ENCODE peak calls at places on chromosome 10, in seven cellular contexts. M is B cell; L is IMR-90; K is CD8-positive, alpha-beta T cell; Z is kidney epithelial cell; Q is GM23338; U is HCT116. J is an unnamed sample.

GRCh38 chr10:132293416-132294195 is 14.1 kb downstream of the STK32C start:
- DNase-seq in M (no peak), L (no peak), K (no peak), Z (no peak), Q (no peak), U (no peak), J (no peak)

GRCh38 chr10:34547283-34547682 is 267.8 kb downstream of the PARD3 start:
- DNase-seq in M (no peak), L (peak; percentile 46), K (no peak), Z (no peak), Q (no peak), U (no peak), J (no peak)

GRCh38 chr10:28935061-28935460 is 257.7 kb downstream of the BAMBI start:
- DNase-seq in M (no peak), L (no peak), K (no peak), Z (no peak), Q (no peak), U (no peak), J (no peak)

GRCh38 chr10:19412531-19412930 is 363.9 kb downstream of the MALRD1 start:
- DNase-seq in M (no peak), L (peak; percentile 45), K (no peak), Z (peak; percentile 4), Q (peak; percentile 79), U (no peak), J (peak; percentile 7)

GRCh38 chr10:119634219-119634544 is 17.0 kb upstream of the BAG3 start:
- DNase-seq in M (no peak), L (no peak), K (no peak), Z (no peak), Q (no peak), U (no peak), J (no peak)

GRCh38 chr10:131068760-131069159 is 242.8 kb downstream of the TCERG1L start:
- DNase-seq in M (no peak), L (no peak), K (no peak), Z (no peak), Q (peak; percentile 6), U (no peak), J (no peak)

GRCh38 chr10:132464256-132465192 is 67.5 kb downstream of the PWWP2B start:
- DNase-seq in M (no peak), L (no peak), K (no peak), Z (no peak), Q (no peak), U (no peak), J (no peak)

GRCh38 chr10:46019541-46020343 is 10.7 kb downstream of the NCOA4 start:
- DNase-seq in M (peak; percentile 26), L (no peak), K (no peak), Z (no peak), Q (peak; percentile 20), U (no peak), J (no peak)

GRCh38 chr10:129131439-129132122 is 335.5 kb upstream of the MGMT start:
- DNase-seq in M (no peak), L (no peak), K (no peak), Z (no peak), Q (no peak), U (no peak), J (no peak)

GRCh38 chr10:51397695-51398094 is 301.7 kb downstream of the CSTF2T start:
- DNase-seq in M (no peak), L (peak; percentile 84), K (no peak), Z (peak; percentile 56), Q (no peak), U (no peak), J (no peak)

GRCh38 chr10:78904196-78904595 is 164.6 kb upstream of the ZMIZ1 start:
- DNase-seq in M (no peak), L (no peak), K (no peak), Z (no peak), Q (no peak), U (no peak), J (no peak)

DNA sequence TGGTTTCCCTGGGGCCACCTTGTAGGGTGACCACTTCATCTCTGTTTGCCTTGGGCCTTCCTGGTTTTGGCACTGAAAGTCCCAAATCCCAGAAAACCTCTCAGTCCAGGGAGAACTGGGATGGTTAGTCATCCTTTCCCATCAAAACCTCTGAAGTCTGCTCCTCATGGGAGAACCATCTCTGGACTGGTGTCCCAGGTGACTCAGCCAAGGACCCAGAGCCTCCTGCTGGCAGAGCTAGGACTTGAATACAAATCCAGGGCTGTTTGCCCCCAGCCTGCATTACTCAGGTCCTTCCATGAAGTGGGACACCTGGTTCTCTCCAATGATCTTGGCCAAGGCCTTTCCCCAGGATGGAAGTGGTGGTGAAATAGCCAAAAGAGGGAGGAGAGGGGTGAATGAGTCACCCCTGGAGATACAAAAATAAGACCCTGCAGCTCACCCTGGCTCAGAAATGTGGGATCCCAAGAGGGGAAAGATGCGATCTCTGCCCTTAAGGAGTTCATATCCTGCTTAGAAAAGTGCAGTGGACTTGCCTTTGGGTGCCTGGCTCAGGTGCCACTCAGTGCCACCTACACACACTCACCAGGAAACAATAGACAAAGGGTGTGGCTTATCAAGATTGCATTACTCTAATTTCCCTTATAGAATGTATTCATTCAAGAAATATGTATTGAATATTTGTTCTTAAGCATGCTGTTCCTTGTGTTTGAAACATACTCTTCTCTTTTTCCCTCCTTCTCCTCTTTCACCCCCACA is 22.0 kb downstream of the ADRA2A start:
- DNase-seq in M (peak; percentile 7), L (no peak), K (no peak), Z (no peak), Q (no peak), U (peak; percentile 19), J (no peak)
- TF ChIP-seq CTCF in M (no peak), L (peak; percentile 10), K (no peak), Z (no peak), Q (no peak), U (peak; percentile 46), J (no peak)

DNA sequence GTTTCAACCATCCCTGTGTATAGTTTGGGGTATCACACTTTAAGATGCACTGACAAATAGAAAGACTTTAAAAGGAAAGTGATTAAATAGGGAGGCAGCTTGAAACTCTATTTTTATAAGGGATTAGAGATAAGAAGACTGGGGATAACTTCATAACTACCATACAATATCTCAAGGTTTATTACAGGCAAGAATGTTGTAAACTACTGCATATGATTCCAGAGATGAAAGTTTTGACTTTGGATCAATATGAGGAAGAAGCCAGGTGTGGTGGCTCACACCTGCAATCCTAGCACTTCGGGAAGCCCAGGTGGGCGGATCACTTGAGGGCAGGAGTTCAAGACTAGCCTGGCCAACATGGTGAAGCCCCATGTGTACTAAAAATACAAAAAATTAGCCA is 96.1 kb downstream of the DNAJC1 start:
- DNase-seq in M (no peak), L (no peak), K (no peak), Z (no peak), Q (no peak), U (no peak), J (no peak)
- TF ChIP-seq CTCF in M (no peak), L (no peak), K (no peak), Z (no peak), Q (no peak), U (no peak), J (no peak)

DNA sequence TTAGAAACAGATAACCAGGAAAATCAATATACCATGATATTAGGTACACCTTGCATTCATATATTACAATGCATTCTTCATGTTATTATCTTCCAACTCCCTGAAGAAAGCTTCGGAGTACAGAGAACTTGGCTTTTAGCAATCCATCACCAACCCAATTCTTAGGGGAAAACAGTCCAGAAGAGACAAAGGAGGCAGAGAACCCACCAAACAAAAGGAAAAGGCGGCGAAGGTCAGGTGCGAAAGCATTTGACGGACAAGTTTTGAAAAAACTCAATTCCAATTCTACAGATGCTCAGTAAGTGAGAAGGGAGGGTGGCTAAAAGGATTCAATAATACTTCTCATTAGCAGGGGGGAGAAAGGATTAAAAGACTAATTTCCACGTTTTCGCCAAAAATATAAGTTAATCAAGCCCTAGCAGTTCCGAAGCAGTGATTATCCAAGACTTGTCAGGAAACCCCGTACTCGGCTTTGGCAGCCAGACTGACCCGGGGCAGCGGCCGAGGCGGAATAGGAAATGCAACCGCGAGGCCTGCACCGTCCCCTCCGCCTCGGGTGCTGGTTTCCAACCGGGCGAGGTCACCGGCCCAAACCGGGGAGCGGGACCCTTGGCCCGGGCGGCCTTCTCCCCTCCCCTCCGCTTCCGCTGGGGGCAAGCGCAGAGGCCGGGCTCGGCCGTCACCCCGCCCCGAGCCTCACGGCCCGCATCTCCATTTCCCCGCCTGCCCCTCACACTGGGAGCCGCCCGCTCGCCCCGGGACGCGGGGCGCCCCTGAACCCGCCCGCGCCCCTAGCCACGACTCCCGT is 747 bp downstream of the GDI2 start:
- DNase-seq in M (no peak), L (no peak), K (peak; percentile 7), Z (no peak), Q (peak; percentile 59), U (no peak), J (no peak)
- TF ChIP-seq CTCF in M (no peak), L (no peak), K (no peak), Z (no peak), Q (no peak), U (no peak), J (no peak)

DNA sequence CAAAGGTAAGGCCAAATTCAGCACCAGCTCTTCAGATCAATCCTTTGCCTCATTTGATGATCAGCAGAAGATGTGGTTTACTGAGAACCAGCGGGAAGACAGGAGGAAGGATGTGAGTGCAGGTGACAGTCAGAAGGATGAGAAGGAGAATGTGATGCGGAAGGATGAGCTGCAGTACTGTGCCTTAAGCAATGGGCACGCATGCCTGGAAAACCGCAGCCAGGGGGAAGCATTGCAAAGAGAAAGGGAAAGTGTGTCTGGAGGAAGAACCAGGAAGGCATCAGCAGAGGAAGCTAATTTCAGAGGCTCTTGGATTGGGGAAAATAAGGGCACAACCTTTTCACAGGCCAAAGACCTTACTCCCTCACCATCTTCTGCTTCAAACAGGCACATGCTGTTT is 25.7 kb downstream of the C10orf71 start:
- DNase-seq in M (no peak), L (no peak), K (no peak), Z (no peak), Q (peak; percentile 57), U (no peak), J (no peak)
- TF ChIP-seq CTCF in M (no peak), L (no peak), K (no peak), Z (no peak), Q (peak; percentile 77), U (peak; percentile 17), J (peak; percentile 13)

GRCh38 chr10:65112573-65112972 is 1591.4 kb downstream of the REEP3 start:
- DNase-seq in M (no peak), L (no peak), K (no peak), Z (no peak), Q (no peak), U (no peak), J (no peak)
- TF ChIP-seq CTCF in M (no peak), L (no peak), K (no peak), Z (no peak), Q (no peak), U (no peak), J (no peak)

DNA sequence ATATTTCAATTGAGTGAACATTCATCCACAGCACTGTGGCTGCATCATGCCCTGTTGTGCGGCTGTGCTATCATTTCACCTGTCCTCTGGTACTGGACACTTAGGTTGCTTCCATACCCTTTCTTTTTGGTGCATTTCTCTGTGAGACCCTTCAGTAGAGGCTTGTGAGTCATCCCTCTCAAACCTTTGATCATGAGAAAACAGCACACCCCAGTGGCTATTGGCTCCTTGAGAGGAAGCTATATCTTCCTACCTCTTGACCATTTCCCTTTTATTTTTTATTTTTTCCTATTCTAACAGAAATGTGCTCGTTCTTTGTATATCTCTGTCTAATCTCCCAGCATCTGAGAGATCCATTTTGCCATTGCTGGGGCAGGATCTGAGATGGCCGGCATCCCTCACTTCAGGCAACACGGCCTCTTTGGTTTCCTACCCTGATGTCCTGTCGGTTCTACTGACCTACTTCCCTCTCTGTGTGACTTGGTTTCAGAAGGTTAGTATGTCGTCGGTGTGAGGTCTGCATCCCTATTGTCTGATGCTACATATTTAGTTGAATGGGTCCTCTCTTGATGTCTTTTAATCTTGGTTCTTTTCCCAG is 23.8 kb upstream of the PIK3AP1 start:
- DNase-seq in M (no peak), L (peak; percentile 29), K (no peak), Z (no peak), Q (peak; percentile 50), U (no peak), J (no peak)
- TF ChIP-seq CTCF in M (no peak), L (peak; percentile 51), K (no peak), Z (peak; percentile 48), Q (peak; percentile 68), U (peak; percentile 41), J (peak; percentile 37)